ENCODE peak calls at places on chromosome 9, in five cellular contexts. N is astrocyte, O is heart right ventricle, R is HepG2, I is endothelial cell. J is an unnamed sample.

GRCh38 chr9:93569775-93570174 is 6.6 kb upstream of the PHF2 start:
- DNase-seq in O (no peak), I (no peak), R (no peak), N (no peak), J (no peak)

GRCh38 chr9:110536802-110537201 is 42.7 kb downstream of the SVEP1 start:
- DNase-seq in R (no peak), O (no peak), I (no peak), N (peak), J (no peak)

GRCh38 chr9:38018964-38019602 is 49.9 kb downstream of the SHB start:
- DNase-seq in I (no peak), N (peak), R (peak), O (no peak), J (no peak)

GRCh38 chr9:102362463-102363138 is 624.2 kb upstream of the GRIN3A start:
- DNase-seq in I (no peak), N (no peak), O (no peak), R (no peak), J (no peak)

GRCh38 chr9:128224877-128225276 is 21.7 kb downstream of the DNM1 start:
- DNase-seq in N (no peak), I (no peak), O (no peak), R (no peak), J (no peak)

GRCh38 chr9:26012797-26013594 is 334.8 kb upstream of the TUSC1 start:
- DNase-seq in O (no peak), R (no peak), I (no peak), N (no peak), J (no peak)

GRCh38 chr9:127869310-127870152 is 7.9 kb downstream of the AK1 start:
- DNase-seq in R (peak), O (peak), I (peak), N (no peak), J (peak)

GRCh38 chr9:126462617-126463016 is 136.0 kb downstream of the MVB12B start:
- DNase-seq in I (no peak), O (no peak), N (no peak), R (no peak), J (no peak)

GRCh38 chr9:131238402-131239021 is 37.8 kb downstream of the FAM78A start:
- DNase-seq in O (no peak), R (no peak), I (peak), N (peak), J (peak)

GRCh38 chr9:133977421-133978201 is 14.5 kb downstream of the VAV2 start:
- DNase-seq in R (no peak), O (no peak), N (no peak), I (no peak), J (no peak)

GRCh38 chr9:133421615-133422542 is at the start of gene ADAMTS13:
- DNase-seq in O (no peak), I (no peak), R (peak), N (no peak), J (peak)

GRCh38 chr9:123772374-123772773 is 157.6 kb downstream of the DENND1A start:
- DNase-seq in N (no peak), O (no peak), I (no peak), R (no peak), J (no peak)

GRCh38 chr9:87249029-87249428 is 248.6 kb upstream of the DAPK1 start:
- DNase-seq in N (no peak), R (no peak), I (no peak), O (no peak), J (no peak)

GRCh38 chr9:74304598-74304997 is 192.5 kb upstream of the RORB start:
- DNase-seq in O (no peak), I (no peak), R (no peak), N (no peak), J (no peak)

GRCh38 chr9:23769307-23769935 is 56.6 kb downstream of the ELAVL2 start:
- DNase-seq in N (peak), O (no peak), I (no peak), R (no peak), J (no peak)

GRCh38 chr9:94031946-94032345 is 52.3 kb upstream of the PTPDC1 start:
- DNase-seq in I (no peak), N (peak), O (no peak), R (no peak), J (no peak)

GRCh38 chr9:16515879-16516289 is 354.6 kb downstream of the BNC2 start:
- DNase-seq in R (no peak), O (no peak), I (peak), N (peak), J (no peak)

GRCh38 chr9:98280574-98280973 is 25.1 kb upstream of the TBC1D2 start:
- DNase-seq in R (no peak), I (no peak), N (no peak), O (no peak), J (no peak)

GRCh38 chr9:77386187-77386586 is 208.9 kb downstream of the VPS13A start:
- DNase-seq in N (peak), R (no peak), O (no peak), I (no peak), J (no peak)

GRCh38 chr9:94026816-94027215 is 57.4 kb upstream of the PTPDC1 start:
- DNase-seq in O (no peak), N (no peak), I (no peak), R (no peak), J (no peak)

GRCh38 chr9:135282001-135282731 is 194.7 kb downstream of the OLFM1 start:
- DNase-seq in O (peak), I (no peak), N (peak), R (peak), J (peak)

GRCh38 chr9:80873861-80874260 is 815.5 kb downstream of the TLE1 start:
- DNase-seq in I (no peak), R (no peak), O (no peak), N (peak), J (no peak)

GRCh38 chr9:85024374-85024773 is 354.8 kb downstream of the NTRK2 start:
- DNase-seq in I (no peak), N (no peak), R (no peak), O (no peak), J (no peak)

GRCh38 chr9:18343799-18344198 is 130.2 kb upstream of the ADAMTSL1 start:
- DNase-seq in N (peak), R (no peak), I (no peak), O (no peak), J (no peak)

GRCh38 chr9:97779608-97780007 is 73.4 kb upstream of the FOXE1 start:
- DNase-seq in O (no peak), I (no peak), R (no peak), N (no peak), J (no peak)

GRCh38 chr9:137550241-137550621 is at the start of gene PNPLA7:
- DNase-seq in R (peak), N (peak), O (peak), I (peak), J (peak)

GRCh38 chr9:124020520-124021384 is 9.2 kb downstream of the LHX2 start:
- DNase-seq in R (no peak), N (no peak), O (no peak), I (no peak), J (no peak)

GRCh38 chr9:71762900-71763653 is 5.2 kb downstream of the CEMIP2 start:
- DNase-seq in N (peak), I (no peak), R (peak), O (no peak), J (no peak)

GRCh38 chr9:16133032-16133431 is 580.2 kb downstream of the CCDC171 start:
- DNase-seq in I (no peak), O (no peak), N (no peak), R (no peak), J (no peak)

GRCh38 chr9:136019681-136020060 is 58.5 kb upstream of the UBAC1 start:
- DNase-seq in I (no peak), R (no peak), N (no peak), O (no peak), J (no peak)

GRCh38 chr9:96014078-96014477 is 138.6 kb downstream of the ERCC6L2 start:
- DNase-seq in R (no peak), I (no peak), N (no peak), O (no peak), J (peak)

GRCh38 chr9:100070642-100071041 is 28.2 kb downstream of the ERP44 start:
- DNase-seq in N (no peak), I (no peak), R (no peak), O (no peak), J (no peak)

GRCh38 chr9:100064872-100065581 is 33.8 kb downstream of the ERP44 start:
- DNase-seq in O (no peak), I (no peak), N (peak), R (no peak), J (no peak)

GRCh38 chr9:100063185-100063584 is 35.6 kb downstream of the ERP44 start:
- DNase-seq in N (no peak), I (no peak), O (no peak), R (no peak), J (no peak)

GRCh38 chr9:100070071-100070470 is 28.7 kb downstream of the ERP44 start:
- DNase-seq in I (no peak), N (no peak), O (no peak), R (no peak), J (no peak)

GRCh38 chr9:100066539-100066938 is 32.3 kb downstream of the ERP44 start:
- DNase-seq in N (no peak), O (no peak), I (no peak), R (no peak), J (no peak)
- TF ChIP-seq CTCF in N (no peak), O (no peak), I (no peak), R (no peak), J (no peak)

DNA sequence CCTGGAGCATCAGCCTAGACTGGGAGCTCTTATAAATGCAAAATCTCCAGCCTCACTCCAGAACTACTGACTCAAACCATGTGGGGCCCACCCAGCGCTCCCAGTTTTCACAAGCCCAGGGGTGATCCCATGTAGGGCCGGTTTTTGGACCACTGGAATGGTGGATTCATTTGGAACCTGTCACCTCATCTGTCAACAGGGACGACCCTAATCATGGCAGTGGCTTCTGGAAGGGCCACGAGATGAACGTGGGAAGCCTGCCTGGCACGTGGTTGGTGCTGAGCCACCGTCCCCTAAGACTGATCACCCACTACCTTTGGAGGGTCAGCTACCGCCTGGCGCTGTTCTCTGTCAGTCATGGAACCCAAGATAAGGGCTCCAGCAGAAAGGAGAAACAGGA is 16.9 kb upstream of the PHF19 start:
- DNase-seq in O (no peak), N (no peak), I (no peak), R (no peak), J (no peak)
- TF ChIP-seq CTCF in O (no peak), N (no peak), I (no peak), R (no peak), J (no peak)

GRCh38 chr9:116712781-116713180 is 25.7 kb downstream of the TRIM32 start:
- DNase-seq in I (no peak), R (no peak), N (no peak), O (no peak), J (no peak)

GRCh38 chr9:116716441-116716840 is 29.3 kb downstream of the TRIM32 start:
- DNase-seq in N (no peak), I (no peak), O (no peak), R (no peak), J (no peak)

GRCh38 chr9:116717150-116717549 is 30.0 kb downstream of the TRIM32 start:
- DNase-seq in R (no peak), I (no peak), N (no peak), O (no peak), J (no peak)

GRCh38 chr9:116715751-116716150 is 28.6 kb downstream of the TRIM32 start:
- DNase-seq in N (no peak), I (no peak), O (no peak), R (no peak), J (no peak)

GRCh38 chr9:116713266-116713665 is 26.2 kb downstream of the TRIM32 start:
- DNase-seq in R (no peak), N (no peak), O (no peak), I (no peak), J (no peak)
- TF ChIP-seq CTCF in R (no peak), N (no peak), O (no peak), I (no peak), J (no peak)

DNA sequence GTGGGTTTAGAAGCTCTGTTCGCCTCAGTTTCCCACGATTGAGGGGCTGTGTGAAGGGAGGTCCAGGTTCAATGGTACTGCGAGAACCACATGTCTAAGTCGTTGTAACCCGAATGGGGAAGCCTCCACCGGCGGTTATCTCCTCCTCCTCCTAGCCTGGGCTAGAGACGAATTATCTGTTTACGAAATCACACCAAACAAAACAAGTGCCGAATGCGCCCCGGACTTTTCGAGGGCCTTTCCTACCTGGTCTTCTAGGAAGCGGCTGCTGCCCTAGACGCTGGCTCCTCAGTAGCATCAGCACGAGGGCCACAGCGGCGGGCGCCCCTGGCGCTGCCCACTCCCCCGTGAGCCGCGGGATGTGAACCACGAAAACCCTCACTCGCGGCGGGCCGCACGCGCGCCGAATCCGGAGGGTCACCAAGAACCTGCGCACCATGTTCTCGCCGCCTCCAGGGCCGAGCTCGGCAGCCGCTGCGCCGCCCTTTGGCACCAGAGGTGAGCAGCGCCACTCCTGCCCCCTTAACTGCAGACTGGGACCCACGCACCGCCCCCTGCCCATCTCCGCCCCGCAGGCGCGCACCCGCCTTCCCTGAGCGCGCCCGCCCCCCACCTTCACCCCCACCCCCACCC is at the start of gene CDKN2A:
- DNase-seq in O (no peak), I (peak), R (no peak), N (no peak), J (peak)
- TF ChIP-seq CTCF in O (no peak), I (no peak), R (peak), N (no peak), J (no peak)

DNA sequence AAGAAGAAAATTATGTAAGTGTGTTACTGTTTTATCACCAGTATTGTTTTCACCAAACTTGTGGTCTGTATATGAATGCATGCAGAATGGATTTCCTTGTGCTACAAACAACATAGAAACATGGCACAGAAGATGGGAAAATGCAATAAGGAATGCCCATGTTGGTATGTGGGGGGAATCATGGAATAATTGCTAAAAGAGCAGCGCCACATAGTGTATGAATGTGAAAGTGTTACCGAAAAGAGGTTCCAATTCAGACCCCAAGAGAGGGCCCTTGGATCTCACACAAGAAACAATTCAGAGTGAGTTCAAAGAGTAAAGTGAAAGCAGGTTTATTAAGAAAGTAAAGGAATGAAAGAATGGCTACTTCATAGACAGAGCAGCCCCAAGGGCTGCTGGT is 26.4 kb upstream of the TYRP1 start:
- DNase-seq in O (no peak), I (no peak), N (no peak), R (peak), J (no peak)
- TF ChIP-seq CTCF in O (no peak), I (peak), N (no peak), R (no peak), J (no peak)

DNA sequence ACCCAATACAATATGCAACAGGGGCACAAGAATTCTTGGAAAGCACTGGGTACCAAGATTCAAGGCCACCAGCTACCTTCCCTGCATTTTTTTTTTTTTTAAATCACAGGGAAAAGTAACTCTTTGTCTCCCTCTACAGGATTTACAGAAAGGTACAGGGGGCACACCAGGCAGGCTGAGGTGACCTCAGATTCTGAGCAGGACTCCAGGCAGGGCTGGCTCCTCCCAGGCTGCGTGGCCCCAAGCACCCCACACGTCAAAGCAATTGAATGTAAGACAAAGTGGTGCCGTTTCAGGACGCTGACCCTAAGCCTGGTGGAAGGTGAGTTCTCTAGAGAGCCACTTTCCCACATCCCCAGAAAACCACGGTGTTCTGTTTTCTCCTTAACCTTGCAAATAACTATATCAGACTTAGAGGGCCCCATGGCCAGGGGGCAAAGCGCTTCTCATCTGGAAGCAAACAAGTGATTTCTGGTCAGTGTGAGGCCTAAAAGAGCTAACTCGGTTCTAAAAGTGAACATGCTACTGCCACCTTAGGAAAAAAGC is 222.6 kb downstream of the ROR2 start:
- DNase-seq in O (no peak), R (peak), I (peak), N (no peak), J (peak)
- TF ChIP-seq CTCF in O (peak), R (peak), I (peak), N (peak), J (peak)

GRCh38 chr9:69412741-69413150 is 87.7 kb downstream of the ENTREP1 start:
- DNase-seq in O (peak), N (peak), I (peak), R (peak), J (peak)
- TF ChIP-seq CTCF in O (peak), N (peak), I (peak), R (peak), J (peak)

DNA sequence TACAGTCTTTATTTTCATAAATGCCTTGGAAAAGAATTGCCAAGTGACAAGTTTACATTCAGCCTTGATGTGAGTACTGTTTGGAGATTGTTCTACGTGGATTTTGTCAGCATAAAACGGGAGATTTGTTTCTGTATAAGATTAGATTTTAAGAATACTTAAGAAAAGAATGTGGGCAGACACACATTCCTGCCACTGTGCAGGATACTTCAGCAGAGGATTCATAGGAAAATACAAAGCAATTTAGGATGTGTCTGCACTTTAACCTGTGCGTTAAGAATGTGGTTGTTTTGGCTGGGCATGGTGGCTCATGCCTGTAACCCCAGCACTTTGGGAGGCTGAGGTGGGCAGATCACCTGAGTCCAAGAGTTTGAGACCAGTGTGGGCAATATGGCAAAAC is 37.2 kb downstream of the GPR107 start:
- DNase-seq in I (no peak), O (no peak), R (no peak), N (no peak), J (no peak)
- TF ChIP-seq CTCF in I (no peak), O (no peak), R (no peak), N (peak), J (no peak)

GRCh38 chr9:4973246-4973645 is 11.8 kb upstream of the JAK2 start:
- DNase-seq in O (no peak), I (no peak), N (peak), R (no peak), J (no peak)

GRCh38 chr9:4970970-4971641 is 14.0 kb upstream of the JAK2 start:
- DNase-seq in N (no peak), I (no peak), R (no peak), O (no peak), J (peak)

GRCh38 chr9:4967521-4967920 is 17.6 kb upstream of the JAK2 start:
- DNase-seq in N (no peak), R (no peak), I (no peak), O (no peak), J (no peak)

GRCh38 chr9:4965174-4965821 is 19.8 kb upstream of the JAK2 start:
- DNase-seq in O (no peak), R (no peak), I (no peak), N (no peak), J (no peak)

DNA sequence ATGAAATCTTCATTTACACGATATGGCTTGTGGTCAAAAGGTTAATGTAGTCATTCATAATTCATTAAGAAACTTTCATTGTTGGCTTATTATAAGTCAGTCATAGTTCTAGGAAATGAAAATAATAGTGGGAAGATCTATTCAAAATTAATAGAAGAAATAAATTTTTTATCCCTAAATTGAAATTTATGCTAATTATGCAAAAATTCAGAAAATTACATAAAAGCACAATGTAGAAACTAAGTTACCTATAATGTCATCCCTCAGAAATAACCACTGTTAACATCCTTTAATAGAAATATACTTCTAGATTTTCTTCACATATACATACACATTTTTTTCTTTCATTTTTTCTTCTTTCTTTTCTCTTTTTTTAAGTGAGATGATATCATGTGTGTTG is 15.9 kb upstream of the JAK2 start:
- DNase-seq in N (no peak), R (no peak), I (no peak), O (no peak), J (no peak)
- TF ChIP-seq CTCF in N (no peak), R (no peak), I (no peak), O (no peak), J (no peak)

GRCh38 chr9:13171261-13171660 is 108.2 kb downstream of the MPDZ start:
- DNase-seq in R (no peak), I (no peak), N (peak), O (no peak), J (no peak)
- TF ChIP-seq CTCF in R (no peak), I (no peak), N (no peak), O (no peak), J (no peak)

J was measured in activated CD8-positive, alpha-beta T cell treated with anti-CD3 and anti-CD28 coated beads for 36 hours.